ENCODE peak calls at places on chromosomes 13 and 19, in nine cellular contexts. One of them, this sample, is unnamed.
A peak's percentile ranks its signal among the peaks of the same experiment; 100 is the strongest.

GRCh38 chr13:79781829-79782540 is 301.0 kb downstream of the NDFIP2 start:
- DNase-seq in HFF-Myc: no peak
- DNase-seq in CD8-positive, alpha-beta T cell: no peak
- DNase-seq in choroid plexus epithelial cell: no peak
- DNase-seq in Peyer's patch: no peak
- DNase-seq in upper lobe of right lung: no peak
- DNase-seq in AG09319: no peak
- DNase-seq in astrocyte of the spinal cord: no peak
- DNase-seq in A549: no peak
- DNase-seq in this sample: no peak

GRCh38 chr13:21075303-21076264 is 14.2 kb upstream of the LATS2 start:
- DNase-seq in HFF-Myc: no peak
- DNase-seq in CD8-positive, alpha-beta T cell: no peak
- DNase-seq in choroid plexus epithelial cell: peak; percentile 52
- DNase-seq in Peyer's patch: peak; percentile 58
- DNase-seq in upper lobe of right lung: peak; percentile 72
- DNase-seq in AG09319: no peak
- DNase-seq in astrocyte of the spinal cord: peak; percentile 49
- DNase-seq in A549: no peak
- DNase-seq in this sample: peak; percentile 69

GRCh38 chr13:31749929-31750328 is 10.6 kb downstream of the RXFP2 start:
- DNase-seq in HFF-Myc: peak; percentile 67
- DNase-seq in CD8-positive, alpha-beta T cell: no peak
- DNase-seq in choroid plexus epithelial cell: peak; percentile 83
- DNase-seq in Peyer's patch: no peak
- DNase-seq in upper lobe of right lung: no peak
- DNase-seq in AG09319: peak; percentile 50
- DNase-seq in astrocyte of the spinal cord: peak; percentile 90
- DNase-seq in A549: no peak
- DNase-seq in this sample: no peak

GRCh38 chr13:46961719-46962118 is 64.9 kb upstream of the HTR2A start:
- DNase-seq in HFF-Myc: no peak
- DNase-seq in CD8-positive, alpha-beta T cell: no peak
- DNase-seq in choroid plexus epithelial cell: peak; percentile 89
- DNase-seq in Peyer's patch: no peak
- DNase-seq in upper lobe of right lung: no peak
- DNase-seq in AG09319: no peak
- DNase-seq in astrocyte of the spinal cord: peak; percentile 87
- DNase-seq in A549: no peak
- DNase-seq in this sample: peak; percentile 76

GRCh38 chr13:25286308-25286968 is 850 bp downstream of the MTMR6 start:
- DNase-seq in HFF-Myc: no peak
- DNase-seq in CD8-positive, alpha-beta T cell: no peak
- DNase-seq in choroid plexus epithelial cell: peak; percentile 58
- DNase-seq in Peyer's patch: peak; percentile 67
- DNase-seq in upper lobe of right lung: no peak
- DNase-seq in AG09319: no peak
- DNase-seq in astrocyte of the spinal cord: peak; percentile 48
- DNase-seq in A549: no peak
- DNase-seq in this sample: peak; percentile 42

GRCh38 chr19:48970923-48971395 is 5.8 kb downstream of the FTL start:
- DNase-seq in HFF-Myc: no peak
- DNase-seq in CD8-positive, alpha-beta T cell: peak; percentile 72
- DNase-seq in choroid plexus epithelial cell: peak; percentile 88
- DNase-seq in Peyer's patch: peak; percentile 94
- DNase-seq in upper lobe of right lung: peak; percentile 92
- DNase-seq in AG09319: no peak
- DNase-seq in astrocyte of the spinal cord: peak; percentile 77
- DNase-seq in A549: peak; percentile 88
- DNase-seq in this sample: peak; percentile 81

GRCh38 chr19:21314676-21315075 is 14.5 kb downstream of the ZNF708 start:
- DNase-seq in HFF-Myc: no peak
- DNase-seq in CD8-positive, alpha-beta T cell: no peak
- DNase-seq in choroid plexus epithelial cell: peak; percentile 17
- DNase-seq in Peyer's patch: no peak
- DNase-seq in upper lobe of right lung: no peak
- DNase-seq in AG09319: no peak
- DNase-seq in astrocyte of the spinal cord: no peak
- DNase-seq in A549: no peak
- DNase-seq in this sample: no peak

GRCh38 chr13:33169273-33169980 is 116.1 kb downstream of the STARD13 start:
- DNase-seq in HFF-Myc: no peak
- DNase-seq in CD8-positive, alpha-beta T cell: no peak
- DNase-seq in choroid plexus epithelial cell: peak; percentile 88
- DNase-seq in Peyer's patch: no peak
- DNase-seq in upper lobe of right lung: no peak
- DNase-seq in AG09319: no peak
- DNase-seq in astrocyte of the spinal cord: peak; percentile 93
- DNase-seq in A549: no peak
- DNase-seq in this sample: no peak

GRCh38 chr13:46622918-46623256 is 69.9 kb downstream of the LRCH1 start:
- DNase-seq in HFF-Myc: peak; percentile 72
- DNase-seq in CD8-positive, alpha-beta T cell: no peak
- DNase-seq in choroid plexus epithelial cell: peak; percentile 77
- DNase-seq in Peyer's patch: no peak
- DNase-seq in upper lobe of right lung: no peak
- DNase-seq in AG09319: peak; percentile 63
- DNase-seq in astrocyte of the spinal cord: peak; percentile 60
- DNase-seq in A549: no peak
- DNase-seq in this sample: no peak

GRCh38 chr13:20441879-20442278 is 83.8 kb downstream of the CRYL1 start:
- DNase-seq in HFF-Myc: no peak
- DNase-seq in CD8-positive, alpha-beta T cell: no peak
- DNase-seq in choroid plexus epithelial cell: no peak
- DNase-seq in Peyer's patch: no peak
- DNase-seq in upper lobe of right lung: no peak
- DNase-seq in AG09319: no peak
- DNase-seq in astrocyte of the spinal cord: peak; percentile 70
- DNase-seq in A549: no peak
- DNase-seq in this sample: peak; percentile 50

GRCh38 chr13:90683711-90684131 is 663.8 kb upstream of the MIR17HG start:
- DNase-seq in HFF-Myc: no peak
- DNase-seq in CD8-positive, alpha-beta T cell: no peak
- DNase-seq in choroid plexus epithelial cell: no peak
- DNase-seq in Peyer's patch: no peak
- DNase-seq in upper lobe of right lung: no peak
- DNase-seq in AG09319: no peak
- DNase-seq in astrocyte of the spinal cord: no peak
- DNase-seq in A549: peak; percentile 10
- DNase-seq in this sample: no peak

GRCh38 chr13:108332791-108333190 is 63.3 kb downstream of the TNFSF13B start:
- DNase-seq in HFF-Myc: no peak
- DNase-seq in CD8-positive, alpha-beta T cell: no peak
- DNase-seq in choroid plexus epithelial cell: no peak
- DNase-seq in Peyer's patch: no peak
- DNase-seq in upper lobe of right lung: no peak
- DNase-seq in AG09319: no peak
- DNase-seq in astrocyte of the spinal cord: no peak
- DNase-seq in A549: no peak
- DNase-seq in this sample: no peak

GRCh38 chr13:45879666-45880065 is 28.1 kb upstream of the SIAH3 start:
- DNase-seq in HFF-Myc: no peak
- DNase-seq in CD8-positive, alpha-beta T cell: no peak
- DNase-seq in choroid plexus epithelial cell: peak; percentile 9
- DNase-seq in Peyer's patch: no peak
- DNase-seq in upper lobe of right lung: no peak
- DNase-seq in AG09319: no peak
- DNase-seq in astrocyte of the spinal cord: peak; percentile 9
- DNase-seq in A549: peak; percentile 25
- DNase-seq in this sample: no peak

DNA sequence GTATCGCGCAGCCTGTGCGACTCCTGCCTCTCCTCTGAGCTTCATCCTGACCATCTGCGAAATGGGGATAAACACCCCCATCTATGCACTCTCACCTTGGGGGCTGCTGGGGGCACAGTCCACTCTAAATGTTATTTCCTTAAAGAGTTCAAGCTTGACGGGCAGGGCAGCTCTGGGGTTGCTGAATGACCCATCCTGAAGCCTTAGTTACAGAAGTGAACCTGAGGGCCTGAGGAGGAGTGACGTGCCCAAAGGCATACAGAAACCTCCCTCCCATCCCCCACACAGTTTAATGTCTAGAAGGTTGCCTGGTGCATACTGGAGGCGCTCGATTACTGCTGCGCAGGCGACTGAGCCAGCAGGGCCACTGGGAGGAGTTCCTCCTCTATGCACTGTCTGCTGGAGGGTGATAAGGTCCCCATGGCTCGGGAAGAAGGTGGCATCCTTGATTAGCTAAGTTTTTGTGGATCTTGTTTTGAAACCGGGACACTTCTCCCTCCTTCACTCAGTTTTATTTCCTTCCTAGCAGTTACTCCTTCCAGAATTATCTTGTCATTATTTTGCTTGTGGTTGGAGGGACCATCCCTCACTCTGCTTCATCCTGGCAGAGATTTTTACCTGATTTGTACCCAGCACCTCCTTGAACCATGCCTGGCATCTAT is 572 bp upstream of the FKBP8 start:
- DNase-seq in HFF-Myc: no peak
- DNase-seq in CD8-positive, alpha-beta T cell: peak; percentile 54
- DNase-seq in choroid plexus epithelial cell: peak; percentile 74
- DNase-seq in Peyer's patch: peak; percentile 91
- DNase-seq in upper lobe of right lung: peak; percentile 72
- DNase-seq in AG09319: no peak
- DNase-seq in astrocyte of the spinal cord: peak; percentile 55
- DNase-seq in A549: peak; percentile 79
- DNase-seq in this sample: peak; percentile 89
- TF ChIP-seq CTCF in HFF-Myc: no peak
- TF ChIP-seq CTCF in CD8-positive, alpha-beta T cell: no peak
- TF ChIP-seq CTCF in choroid plexus epithelial cell: no peak
- TF ChIP-seq CTCF in Peyer's patch: peak; percentile 32
- TF ChIP-seq CTCF in upper lobe of right lung: no peak
- TF ChIP-seq CTCF in AG09319: no peak
- TF ChIP-seq CTCF in astrocyte of the spinal cord: no peak
- TF ChIP-seq CTCF in A549: no peak
- TF ChIP-seq CTCF in this sample: peak; percentile 41

DNA sequence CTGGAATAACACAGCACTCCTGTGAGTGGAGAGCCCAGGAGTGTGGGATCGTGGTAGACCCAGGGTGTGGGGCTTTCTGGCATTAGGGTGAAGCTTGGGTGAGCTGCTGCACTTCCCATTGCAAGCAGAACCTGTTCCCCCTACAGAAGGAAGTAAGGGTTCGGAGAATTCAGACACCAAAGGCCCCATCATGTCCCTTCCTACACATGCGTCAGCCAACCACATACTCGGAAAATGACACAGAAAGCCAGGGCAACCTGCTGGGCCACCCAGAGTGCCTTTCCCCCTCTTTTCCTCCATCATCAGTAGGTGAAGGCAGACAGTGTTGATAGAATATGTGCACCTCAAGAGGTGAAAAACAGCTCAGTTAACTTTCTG is 42.9 kb downstream of the GGACT start:
- DNase-seq in HFF-Myc: no peak
- DNase-seq in CD8-positive, alpha-beta T cell: no peak
- DNase-seq in choroid plexus epithelial cell: no peak
- DNase-seq in Peyer's patch: no peak
- DNase-seq in upper lobe of right lung: no peak
- DNase-seq in AG09319: no peak
- DNase-seq in astrocyte of the spinal cord: no peak
- DNase-seq in A549: no peak
- DNase-seq in this sample: no peak
- TF ChIP-seq CTCF in HFF-Myc: no peak
- TF ChIP-seq CTCF in CD8-positive, alpha-beta T cell: no peak
- TF ChIP-seq CTCF in choroid plexus epithelial cell: no peak
- TF ChIP-seq CTCF in Peyer's patch: no peak
- TF ChIP-seq CTCF in upper lobe of right lung: no peak
- TF ChIP-seq CTCF in AG09319: no peak
- TF ChIP-seq CTCF in astrocyte of the spinal cord: no peak
- TF ChIP-seq CTCF in A549: no peak
- TF ChIP-seq CTCF in this sample: no peak

GRCh38 chr13:30702006-30702405 is 33.3 kb upstream of the ALOX5AP start:
- DNase-seq in HFF-Myc: no peak
- DNase-seq in CD8-positive, alpha-beta T cell: no peak
- DNase-seq in choroid plexus epithelial cell: no peak
- DNase-seq in Peyer's patch: no peak
- DNase-seq in upper lobe of right lung: no peak
- DNase-seq in AG09319: no peak
- DNase-seq in astrocyte of the spinal cord: no peak
- DNase-seq in A549: no peak
- DNase-seq in this sample: no peak
- TF ChIP-seq CTCF in HFF-Myc: no peak
- TF ChIP-seq CTCF in CD8-positive, alpha-beta T cell: no peak
- TF ChIP-seq CTCF in choroid plexus epithelial cell: no peak
- TF ChIP-seq CTCF in Peyer's patch: no peak
- TF ChIP-seq CTCF in upper lobe of right lung: no peak
- TF ChIP-seq CTCF in AG09319: no peak
- TF ChIP-seq CTCF in astrocyte of the spinal cord: peak; percentile 14
- TF ChIP-seq CTCF in A549: no peak
- TF ChIP-seq CTCF in this sample: no peak

GRCh38 chr19:10230155-10230903 is 802 bp downstream of the S1PR2 start:
- DNase-seq in HFF-Myc: no peak
- DNase-seq in CD8-positive, alpha-beta T cell: peak; percentile 25
- DNase-seq in choroid plexus epithelial cell: peak; percentile 39
- DNase-seq in Peyer's patch: peak; percentile 70
- DNase-seq in upper lobe of right lung: peak; percentile 82
- DNase-seq in AG09319: no peak
- DNase-seq in astrocyte of the spinal cord: no peak
- DNase-seq in A549: no peak
- DNase-seq in this sample: peak; percentile 57
- TF ChIP-seq CTCF in HFF-Myc: no peak
- TF ChIP-seq CTCF in CD8-positive, alpha-beta T cell: no peak
- TF ChIP-seq CTCF in choroid plexus epithelial cell: no peak
- TF ChIP-seq CTCF in Peyer's patch: no peak
- TF ChIP-seq CTCF in upper lobe of right lung: no peak
- TF ChIP-seq CTCF in AG09319: peak; percentile 7
- TF ChIP-seq CTCF in astrocyte of the spinal cord: no peak
- TF ChIP-seq CTCF in A549: no peak
- TF ChIP-seq CTCF in this sample: peak; percentile 6

GRCh38 chr19:3340340-3340739 is 26.0 kb upstream of the NFIC start:
- DNase-seq in HFF-Myc: no peak
- DNase-seq in CD8-positive, alpha-beta T cell: no peak
- DNase-seq in choroid plexus epithelial cell: no peak
- DNase-seq in Peyer's patch: no peak
- DNase-seq in upper lobe of right lung: no peak
- DNase-seq in AG09319: no peak
- DNase-seq in astrocyte of the spinal cord: no peak
- DNase-seq in A549: no peak
- DNase-seq in this sample: no peak
- TF ChIP-seq CTCF in HFF-Myc: no peak
- TF ChIP-seq CTCF in CD8-positive, alpha-beta T cell: no peak
- TF ChIP-seq CTCF in choroid plexus epithelial cell: no peak
- TF ChIP-seq CTCF in Peyer's patch: no peak
- TF ChIP-seq CTCF in upper lobe of right lung: no peak
- TF ChIP-seq CTCF in AG09319: no peak
- TF ChIP-seq CTCF in astrocyte of the spinal cord: no peak
- TF ChIP-seq CTCF in A549: no peak
- TF ChIP-seq CTCF in this sample: no peak

GRCh38 chr13:36447501-36447900 is 15.2 kb downstream of the CCNA1 start:
- DNase-seq in HFF-Myc: no peak
- DNase-seq in CD8-positive, alpha-beta T cell: no peak
- DNase-seq in choroid plexus epithelial cell: peak; percentile 23
- DNase-seq in Peyer's patch: no peak
- DNase-seq in upper lobe of right lung: no peak
- DNase-seq in AG09319: no peak
- DNase-seq in astrocyte of the spinal cord: peak; percentile 65
- DNase-seq in A549: no peak
- DNase-seq in this sample: no peak
- TF ChIP-seq CTCF in HFF-Myc: no peak
- TF ChIP-seq CTCF in CD8-positive, alpha-beta T cell: no peak
- TF ChIP-seq CTCF in choroid plexus epithelial cell: no peak
- TF ChIP-seq CTCF in Peyer's patch: no peak
- TF ChIP-seq CTCF in upper lobe of right lung: no peak
- TF ChIP-seq CTCF in AG09319: no peak
- TF ChIP-seq CTCF in astrocyte of the spinal cord: no peak
- TF ChIP-seq CTCF in A549: no peak
- TF ChIP-seq CTCF in this sample: no peak

This sample was measured in GM13977.